ENCODE peak calls at places on chromosomes 11 and 22, in five cellular contexts. B is RPMI7951; K is fibroblast of villous mesenchyme; I is activated naive CD8-positive, alpha-beta T cell treated with anti-CD3 and anti-CD28 coated beads, Interleukin-2, amount 50 U/mL, for 16 hours; Q is GM20000. V is an unnamed sample.

GRCh38 chr22:48320671-48321515 is 1506.8 kb downstream of the BRD1 start:
- DNase-seq in Q (no peak), K (no peak), I (no peak), B (no peak), V (no peak)

GRCh38 chr11:94794287-94795168 is 26.4 kb downstream of the AMOTL1 start:
- DNase-seq in Q (no peak), B (peak; percentile 99), I (no peak), K (peak; percentile 90), V (no peak)

GRCh38 chr22:39690901-39691620 is 120.5 kb downstream of the CACNA1I start:
- DNase-seq in I (no peak), B (no peak), Q (no peak), K (no peak), V (no peak)

GRCh38 chr11:3947084-3947483 is 91.6 kb downstream of the STIM1 start:
- DNase-seq in Q (peak; percentile 33), K (peak; percentile 83), I (no peak), B (peak; percentile 65), V (peak; percentile 83)

GRCh38 chr11:12211331-12212065 is 101.1 kb downstream of the MICAL2 start:
- DNase-seq in Q (peak; percentile 44), B (no peak), I (no peak), K (no peak), V (no peak)

GRCh38 chr22:37198290-37199102 is 10.4 kb upstream of the C1QTNF6 start:
- DNase-seq in B (peak; percentile 69), K (peak; percentile 76), I (peak; percentile 82), Q (peak; percentile 86), V (peak; percentile 94)

GRCh38 chr22:20807315-20807752 is 33.4 kb downstream of the SERPIND1 start:
- DNase-seq in Q (no peak), B (peak; percentile 94), K (peak; percentile 93), I (no peak), V (no peak)

GRCh38 chr11:65077466-65077865 is 6.4 kb downstream of the CDCA5 start:
- DNase-seq in I (no peak), B (no peak), K (no peak), Q (no peak), V (no peak)

GRCh38 chr11:44950036-44950624 is 553 bp downstream of the TP53I11 start:
- DNase-seq in B (no peak), K (peak; percentile 16), I (no peak), Q (peak; percentile 44), V (no peak)

GRCh38 chr22:28883917-28884753 is 763 bp downstream of the ZNRF3 start:
- DNase-seq in K (peak; percentile 59), Q (peak; percentile 51), B (peak; percentile 35), I (no peak), V (peak; percentile 42)

GRCh38 chr11:81959341-81959740 is 774.3 kb downstream of the FAM181B start:
- DNase-seq in Q (no peak), I (no peak), B (no peak), K (no peak), V (no peak)

GRCh38 chr11:64234840-64235379 is 526 bp downstream of the VEGFB start:
- DNase-seq in Q (no peak), K (no peak), I (no peak), B (peak; percentile 39), V (peak; percentile 62)

GRCh38 chr11:2806351-2807058 is 79.1 kb downstream of the CDKN1C start:
- DNase-seq in Q (no peak), B (no peak), K (no peak), I (no peak), V (no peak)

GRCh38 chr11:45182902-45183301 is 36.5 kb downstream of the PRDM11 start:
- DNase-seq in Q (no peak), B (peak; percentile 19), I (no peak), K (peak; percentile 17), V (no peak)

GRCh38 chr11:103532133-103532788 is 423.0 kb downstream of the DYNC2H1 start:
- DNase-seq in K (peak; percentile 58), B (peak; percentile 80), I (no peak), Q (no peak), V (no peak)

GRCh38 chr11:15923169-15923568 is 433.2 kb downstream of the SOX6 start:
- DNase-seq in K (no peak), B (no peak), I (no peak), Q (no peak), V (no peak)

GRCh38 chr11:70572974-70573260 is 174.6 kb downstream of the CTTN start:
- DNase-seq in Q (no peak), K (no peak), I (no peak), B (no peak), V (no peak)

GRCh38 chr11:133382217-133382746 is 150.0 kb downstream of the OPCML start:
- DNase-seq in I (no peak), K (no peak), Q (no peak), B (no peak), V (no peak)

GRCh38 chr22:39967103-39967829 is 7.1 kb downstream of the TMA7B start:
- DNase-seq in K (no peak), B (no peak), Q (no peak), I (no peak), V (no peak)

GRCh38 chr22:20084547-20085413 is 4.7 kb downstream of the DGCR8 start:
- DNase-seq in Q (no peak), I (no peak), B (no peak), K (no peak), V (no peak)

GRCh38 chr11:93444671-93445073 is 98.5 kb downstream of the SMCO4 start:
- DNase-seq in I (no peak), Q (no peak), B (peak; percentile 36), K (peak; percentile 2), V (no peak)

GRCh38 chr11:77191429-77191822 is 63.4 kb downstream of the MYO7A start:
- DNase-seq in B (peak; percentile 24), K (no peak), Q (no peak), I (no peak), V (no peak)

GRCh38 chr22:46070722-46071450 is 79.4 kb upstream of the PPARA start:
- DNase-seq in I (no peak), Q (peak; percentile 67), B (no peak), K (peak; percentile 55), V (peak; percentile 42)

GRCh38 chr11:45089251-45089650 is 57.2 kb upstream of the PRDM11 start:
- DNase-seq in I (no peak), K (peak; percentile 89), B (peak; percentile 97), Q (no peak), V (no peak)

GRCh38 chr11:69375316-69376154 is 81.6 kb downstream of the MYEOV start:
- DNase-seq in I (no peak), B (no peak), Q (no peak), K (no peak), V (no peak)

GRCh38 chr22:35205141-35205775 is 52.0 kb upstream of the HMGXB4 start:
- DNase-seq in I (no peak), Q (no peak), B (no peak), K (no peak), V (no peak)

GRCh38 chr11:122697636-122698167 is 42.2 kb downstream of the UBASH3B start:
- DNase-seq in Q (peak; percentile 70), K (peak; percentile 76), I (no peak), B (peak; percentile 56), V (peak; percentile 67)

GRCh38 chr22:42992886-42993479 is 22.0 kb downstream of the PACSIN2 start:
- DNase-seq in Q (no peak), K (no peak), I (no peak), B (no peak), V (no peak)

GRCh38 chr22:35315855-35316745 is 16.4 kb downstream of the TOM1 start:
- DNase-seq in B (no peak), I (no peak), K (no peak), Q (no peak), V (no peak)

GRCh38 chr11:40388097-40388818 is 1071.2 kb downstream of the LRRC4C start:
- DNase-seq in I (no peak), Q (no peak), K (no peak), B (peak; percentile 36), V (no peak)

GRCh38 chr22:25062378-25063095 is 110.0 kb downstream of the KIAA1671 start:
- DNase-seq in Q (no peak), K (no peak), B (no peak), I (no peak), V (peak; percentile 86)

GRCh38 chr11:17985517-17985916 is 27.3 kb downstream of the SERGEF start:
- DNase-seq in K (no peak), B (peak; percentile 8), I (no peak), Q (no peak), V (no peak)

GRCh38 chr11:12516387-12517110 is 139.2 kb downstream of the PARVA start:
- DNase-seq in I (no peak), B (no peak), Q (no peak), K (no peak), V (no peak)

GRCh38 chr22:31230871-31231621 is 18.9 kb downstream of the LIMK2 start:
- DNase-seq in K (peak; percentile 86), B (peak; percentile 38), Q (peak; percentile 47), I (no peak), V (peak; percentile 63)